ENCODE peak calls at places on chromosomes 3 and 15, in four cellular contexts. W is T-cell, R is hepatocyte, G is endothelial cell. I is an unnamed sample.

GRCh38 chr3:32310336-32310735 is 71.9 kb downstream of the CMTM8 start:
- DNase-seq in R (no peak), W (no peak), G (no peak), I (peak)

GRCh38 chr3:49333091-49333490 is 6.8 kb downstream of the USP4 start:
- DNase-seq in R (no peak), G (no peak), W (peak), I (no peak)

GRCh38 chr15:77410701-77411613 is 8.9 kb downstream of the PEAK1 start:
- DNase-seq in R (no peak), W (no peak), G (no peak), I (no peak)

GRCh38 chr3:192022412-192022811 is 561.4 kb downstream of the PYDC2 start:
- DNase-seq in G (no peak), R (no peak), W (no peak), I (no peak)

GRCh38 chr15:69559440-69560215 is 107.0 kb downstream of the RPLP1 start:
- DNase-seq in R (no peak), G (no peak), W (no peak), I (peak)

GRCh38 chr3:190586631-190587000 is 72.7 kb downstream of the IL1RAP start:
- DNase-seq in G (no peak), W (no peak), R (peak), I (peak)

GRCh38 chr3:160009525-160009924 is 20.9 kb downstream of the IL12A start:
- DNase-seq in G (no peak), W (no peak), R (no peak), I (no peak)

GRCh38 chr3:123657578-123657977 is 72.7 kb upstream of the HACD2 start:
- DNase-seq in G (no peak), R (peak), W (no peak), I (no peak)

GRCh38 chr3:123015596-123015995 is 12.0 kb downstream of the SEMA5B start:
- DNase-seq in R (no peak), W (no peak), G (no peak), I (no peak)